ENCODE peak calls at places on chromosomes 12 and 14, in nine cellular contexts. X is NCI-H1105 treated with DMSO at 0.1 percent for 48 hours, A is COR-L47, E is retinal pigment epithelial cell, O is immature natural killer cell, P is nephron progenitor cell, R is left lung, K is posterior cingulate gyrus, D is HuH-7.5. Y is an unnamed sample.

GRCh38 chr14:64421166-64421565 is 33.0 kb downstream of the MTHFD1 start:
- DNase-seq in O (no peak), E (no peak), X (no peak), K (no peak), D (no peak), A (no peak), P (no peak), R (no peak), Y (no peak)

GRCh38 chr12:90327783-90328743 is 619.4 kb upstream of the ATP2B1 start:
- DNase-seq in X (no peak), D (no peak), O (no peak), R (no peak), K (no peak), E (no peak), A (no peak), P (no peak), Y (no peak)

GRCh38 chr12:131089526-131090253 is 136.0 kb downstream of the ADGRD1 start:
- DNase-seq in R (peak; percentile 16), X (no peak), O (no peak), A (no peak), P (no peak), D (no peak), K (peak; percentile 62), E (no peak), Y (no peak)

GRCh38 chr14:87896393-87897380 is 96.3 kb downstream of the GALC start:
- DNase-seq in A (peak; percentile 39), R (no peak), O (no peak), K (no peak), X (peak; percentile 80), P (peak; percentile 25), E (peak; percentile 9), D (no peak), Y (no peak)

GRCh38 chr14:85536835-85537195 is 6.9 kb downstream of the FLRT2 start:
- DNase-seq in E (no peak), X (peak; percentile 65), R (no peak), K (no peak), A (no peak), O (no peak), P (no peak), D (no peak), Y (no peak)

GRCh38 chr12:51822956-51823355 is 25.6 kb downstream of the FIGNL2 start:
- DNase-seq in O (no peak), R (no peak), A (no peak), K (peak; percentile 53), X (no peak), E (no peak), D (no peak), P (no peak), Y (no peak)

GRCh38 chr14:23612802-23613201 is 23.4 kb upstream of the DHRS2 start:
- DNase-seq in K (no peak), E (no peak), X (no peak), O (no peak), A (no peak), R (no peak), D (no peak), P (no peak), Y (no peak)

GRCh38 chr12:111842556-111843396 is 748 bp downstream of the MAPKAPK5 start:
- DNase-seq in K (no peak), D (peak; percentile 43), E (no peak), X (no peak), P (no peak), A (no peak), R (no peak), O (no peak), Y (no peak)

GRCh38 chr14:85463512-85463911 is 66.4 kb upstream of the FLRT2 start:
- DNase-seq in E (no peak), R (peak; percentile 61), O (no peak), K (no peak), A (no peak), P (no peak), X (peak; percentile 55), D (no peak), Y (no peak)

GRCh38 chr14:22872833-22873520 is 1.4 kb downstream of the LRP10 start:
- DNase-seq in O (no peak), A (no peak), E (no peak), K (peak; percentile 29), X (no peak), D (no peak), P (no peak), R (no peak), Y (peak; percentile 42)

GRCh38 chr12:43969882-43970281 is 134.0 kb downstream of the TMEM117 start:
- DNase-seq in O (no peak), A (no peak), R (no peak), D (no peak), K (no peak), X (no peak), P (no peak), E (no peak), Y (no peak)

GRCh38 chr12:88946377-88946997 is 366.2 kb upstream of the KITLG start:
- DNase-seq in R (peak; percentile 36), X (peak; percentile 38), D (no peak), A (no peak), K (no peak), E (peak; percentile 43), O (no peak), P (no peak), Y (no peak)

GRCh38 chr12:42166501-42166900 is 21.8 kb upstream of the GXYLT1 start:
- DNase-seq in X (no peak), A (no peak), P (no peak), E (no peak), K (no peak), O (no peak), D (no peak), R (no peak), Y (no peak)

GRCh38 chr12:80553316-80553715 is 109.3 kb downstream of the PTPRQ start:
- DNase-seq in E (peak; percentile 85), O (no peak), K (no peak), P (no peak), R (no peak), X (no peak), A (no peak), D (no peak), Y (no peak)

GRCh38 chr12:67482751-67483661 is 165.5 kb upstream of the DYRK2 start:
- DNase-seq in R (peak; percentile 62), O (peak; percentile 42), P (peak; percentile 20), X (peak; percentile 24), A (peak; percentile 77), E (peak; percentile 26), D (no peak), K (peak; percentile 94), Y (peak; percentile 64)

GRCh38 chr14:74019743-74020142 is 594 bp downstream of the BBOF1 start:
- DNase-seq in K (peak; percentile 63), E (peak; percentile 18), D (no peak), R (no peak), P (no peak), X (no peak), A (no peak), O (no peak), Y (no peak)